ENCODE peak calls at places on chromosomes 4 and X, in five cellular contexts. One of them, this sample, is unnamed. For H3K4me1, the result is how much of the 10 kb centered on the place peaks cover.

GRCh38 chr4:141909541-141909940 is 273.2 kb downstream of the IL15 start:
- DNase-seq in K562: no peak
- DNase-seq in IMR-90: no peak
- DNase-seq in A673: no peak
- DNase-seq in tibial artery: no peak
- DNase-seq in this sample: no peak

GRCh38 chrX:134558133-134558532 is 98.2 kb downstream of the HPRT1 start:
- DNase-seq in K562: no peak
- DNase-seq in IMR-90: no peak
- DNase-seq in A673: no peak
- DNase-seq in tibial artery: no peak
- DNase-seq in this sample: no peak

GRCh38 chr4:84578540-84579409 is 4.2 kb upstream of the CDS1 start:
- DNase-seq in K562: peak
- DNase-seq in IMR-90: peak
- DNase-seq in A673: peak
- DNase-seq in tibial artery: no peak
- DNase-seq in this sample: peak

GRCh38 chr4:184583738-184584502 is 65.3 kb downstream of the CASP3 start:
- DNase-seq in K562: no peak
- DNase-seq in IMR-90: no peak
- DNase-seq in A673: no peak
- DNase-seq in tibial artery: no peak
- DNase-seq in this sample: no peak

GRCh38 chr4:79078339-79078738 is 139.1 kb upstream of the PAQR3 start:
- DNase-seq in K562: no peak
- DNase-seq in IMR-90: no peak
- DNase-seq in A673: no peak
- DNase-seq in tibial artery: peak
- DNase-seq in this sample: no peak

GRCh38 chr4:1578968-1579833 is 104.9 kb downstream of the FAM53A start:
- DNase-seq in K562: peak
- DNase-seq in IMR-90: peak
- DNase-seq in A673: peak
- DNase-seq in tibial artery: peak
- DNase-seq in this sample: peak

GRCh38 chrX:107454302-107454701 is 4.8 kb downstream of the FRMPD3 start:
- DNase-seq in K562: no peak
- DNase-seq in IMR-90: peak
- DNase-seq in A673: no peak
- DNase-seq in tibial artery: no peak
- DNase-seq in this sample: peak

GRCh38 chrX:70504772-70505450 is 60.3 kb downstream of the DLG3 start:
- DNase-seq in K562: no peak
- DNase-seq in IMR-90: no peak
- DNase-seq in A673: no peak
- DNase-seq in tibial artery: no peak
- DNase-seq in this sample: no peak

GRCh38 chr4:148053298-148054003 is 321.6 kb downstream of the ARHGAP10 start:
- DNase-seq in K562: no peak
- DNase-seq in IMR-90: peak
- DNase-seq in A673: peak
- DNase-seq in tibial artery: no peak
- DNase-seq in this sample: no peak

GRCh38 chr4:148052448-148052847 is 320.6 kb downstream of the ARHGAP10 start:
- DNase-seq in K562: no peak
- DNase-seq in IMR-90: peak
- DNase-seq in A673: no peak
- DNase-seq in tibial artery: no peak
- DNase-seq in this sample: no peak

GRCh38 chr4:148055844-148056243 is 324.0 kb downstream of the ARHGAP10 start:
- DNase-seq in K562: no peak
- DNase-seq in IMR-90: no peak
- DNase-seq in A673: no peak
- DNase-seq in tibial artery: no peak
- DNase-seq in this sample: no peak

GRCh38 chr4:148056879-148057278 is 325.0 kb downstream of the ARHGAP10 start:
- DNase-seq in K562: peak
- DNase-seq in IMR-90: peak
- DNase-seq in A673: peak
- DNase-seq in tibial artery: peak
- DNase-seq in this sample: peak

GRCh38 chr4:148054275-148054674 is 322.4 kb downstream of the ARHGAP10 start:
- DNase-seq in K562: no peak
- DNase-seq in IMR-90: no peak
- DNase-seq in A673: peak
- DNase-seq in tibial artery: no peak
- DNase-seq in this sample: no peak
- H3K4me1 ChIP-seq in K562: under half
- H3K4me1 ChIP-seq in IMR-90: under half
- H3K4me1 ChIP-seq in A673: under half
- H3K4me1 ChIP-seq in tibial artery: under half
- H3K4me1 ChIP-seq in this sample: under half

GRCh38 chr4:38113551-38113950 is 153.4 kb downstream of the PTTG2 start:
- DNase-seq in K562: no peak
- DNase-seq in IMR-90: no peak
- DNase-seq in A673: no peak
- DNase-seq in tibial artery: no peak
- DNase-seq in this sample: no peak

GRCh38 chr4:38111024-38111423 is 150.8 kb downstream of the PTTG2 start:
- DNase-seq in K562: no peak
- DNase-seq in IMR-90: no peak
- DNase-seq in A673: no peak
- DNase-seq in tibial artery: no peak
- DNase-seq in this sample: no peak

GRCh38 chr4:38114435-38114834 is 154.2 kb downstream of the PTTG2 start:
- DNase-seq in K562: no peak
- DNase-seq in IMR-90: no peak
- DNase-seq in A673: peak
- DNase-seq in tibial artery: no peak
- DNase-seq in this sample: no peak

GRCh38 chr4:38111717-38112116 is 151.5 kb downstream of the PTTG2 start:
- DNase-seq in K562: no peak
- DNase-seq in IMR-90: no peak
- DNase-seq in A673: no peak
- DNase-seq in tibial artery: no peak
- DNase-seq in this sample: no peak

GRCh38 chr4:38113136-38113535 is 152.9 kb downstream of the PTTG2 start:
- DNase-seq in K562: no peak
- DNase-seq in IMR-90: no peak
- DNase-seq in A673: no peak
- DNase-seq in tibial artery: no peak
- DNase-seq in this sample: no peak
- H3K4me1 ChIP-seq in K562: under half
- H3K4me1 ChIP-seq in IMR-90: under half
- H3K4me1 ChIP-seq in A673: under half
- H3K4me1 ChIP-seq in tibial artery: under half
- H3K4me1 ChIP-seq in this sample: under half

GRCh38 chr4:121200795-121201472 is 36.8 kb upstream of the TNIP3 start:
- DNase-seq in K562: no peak
- DNase-seq in IMR-90: no peak
- DNase-seq in A673: no peak
- DNase-seq in tibial artery: no peak
- DNase-seq in this sample: no peak
- H3K4me1 ChIP-seq in K562: under half
- H3K4me1 ChIP-seq in IMR-90: under half
- H3K4me1 ChIP-seq in A673: under half
- H3K4me1 ChIP-seq in tibial artery: under half
- H3K4me1 ChIP-seq in this sample: under half

GRCh38 chr4:74111990-74112389 is 13.0 kb upstream of the CXCL2 start:
- DNase-seq in K562: no peak
- DNase-seq in IMR-90: peak
- DNase-seq in A673: no peak
- DNase-seq in tibial artery: peak
- DNase-seq in this sample: no peak
- H3K4me1 ChIP-seq in K562: under half
- H3K4me1 ChIP-seq in IMR-90: under half
- H3K4me1 ChIP-seq in A673: under half
- H3K4me1 ChIP-seq in tibial artery: under half
- H3K4me1 ChIP-seq in this sample: half or more

DNA sequence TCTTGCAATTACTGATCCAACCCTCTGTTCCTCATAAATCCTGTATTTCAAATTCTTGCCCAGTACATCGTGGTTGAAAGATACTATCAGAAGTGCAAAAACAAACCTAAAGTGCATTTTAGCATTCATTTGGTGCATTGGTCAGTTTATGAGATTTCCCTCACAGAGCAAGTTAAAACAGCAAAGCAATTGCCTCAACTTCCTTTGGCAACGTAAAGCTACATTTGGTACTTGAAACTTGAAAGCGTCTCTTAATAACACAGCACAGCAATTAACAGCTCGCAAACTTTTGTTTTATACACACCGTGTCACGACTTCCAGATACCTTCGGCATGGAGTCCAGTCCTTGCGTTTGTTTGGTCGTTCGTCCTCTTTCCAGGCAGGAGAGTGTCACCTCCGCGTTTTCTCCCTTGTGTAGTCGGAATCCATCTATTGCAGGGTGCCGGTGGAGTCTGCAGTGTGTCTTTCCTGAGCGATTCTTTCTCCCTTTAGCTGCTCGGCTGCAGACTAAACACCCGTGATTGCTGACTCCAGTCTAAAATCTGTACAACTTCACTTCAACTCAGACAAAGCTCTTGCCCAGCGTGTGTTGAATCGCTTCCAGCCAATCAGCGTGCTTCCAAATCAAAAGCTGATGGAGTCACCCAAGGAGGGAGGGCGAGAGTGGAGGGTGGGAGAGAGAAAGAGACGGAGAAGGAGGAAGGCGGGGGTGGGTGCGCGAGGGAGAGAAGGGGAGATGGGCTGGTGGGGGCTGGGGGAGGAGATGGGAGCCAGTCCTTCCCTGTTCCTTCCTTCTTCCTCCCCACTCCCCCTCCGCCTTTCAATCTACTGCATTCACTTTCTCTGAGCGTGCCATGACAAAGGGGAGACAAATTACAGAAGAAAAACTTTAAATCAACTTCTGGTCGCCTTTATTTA is at the start of gene PCDH18:
- DNase-seq in K562: no peak
- DNase-seq in IMR-90: peak
- DNase-seq in A673: peak
- DNase-seq in tibial artery: peak
- DNase-seq in this sample: no peak
- H3K4me1 ChIP-seq in K562: under half
- H3K4me1 ChIP-seq in IMR-90: under half
- H3K4me1 ChIP-seq in A673: under half
- H3K4me1 ChIP-seq in tibial artery: under half
- H3K4me1 ChIP-seq in this sample: under half

This sample was measured in A549.